ENCODE peak calls at places on chromosomes 5 and 9, in ten cellular contexts. N is tibial artery; S is RWPE1; T is GM23338; C is SK-N-MC; E is effector memory CD4-positive, alpha-beta T cell; F is CD8-positive, alpha-beta memory T cell; Y is CD8-positive, alpha-beta T cell; K is hepatocyte; B is sigmoid colon. P is an unnamed sample.

GRCh38 chr5:59423021-59423420 is 470.5 kb downstream of the PDE4D start:
- DNase-seq in N (no peak), E (no peak), F (no peak), C (no peak), K (no peak), T (no peak), Y (no peak), B (no peak), S (no peak), P (no peak)

GRCh38 chr5:26482817-26483375 is 555.5 kb downstream of the CDH9 start:
- DNase-seq in T (peak), C (no peak), B (no peak), Y (no peak), N (no peak), K (peak), E (no peak), F (no peak), S (peak), P (no peak)

GRCh38 chr5:75051217-75051751 is 1.1 kb downstream of the GCNT4 start:
- DNase-seq in N (no peak), B (no peak), C (no peak), F (no peak), E (no peak), K (peak), Y (no peak), T (peak), S (no peak), P (no peak)

GRCh38 chr9:110996436-110997224 is 41.6 kb downstream of the LPAR1 start:
- DNase-seq in S (no peak), F (no peak), T (no peak), B (peak), E (no peak), K (peak), C (peak), N (peak), Y (no peak), P (no peak)

GRCh38 chr5:124057161-124057814 is 545.3 kb downstream of the CSNK1G3 start:
- DNase-seq in K (peak), T (no peak), Y (no peak), S (peak), C (no peak), N (peak), F (no peak), B (peak), E (no peak), P (peak)

GRCh38 chr5:78360674-78361225 is 333 bp downstream of the SCAMP1 start:
- DNase-seq in Y (peak), K (peak), S (peak), C (no peak), E (peak), B (peak), T (no peak), N (peak), F (peak), P (peak)

GRCh38 chr9:87359958-87360601 is 137.6 kb upstream of the DAPK1 start:
- DNase-seq in N (no peak), T (no peak), Y (no peak), E (no peak), K (no peak), B (no peak), C (no peak), S (no peak), F (no peak), P (no peak)

GRCh38 chr9:107650995-107651394 is 161.4 kb upstream of the KLF4 start:
- DNase-seq in Y (no peak), K (no peak), F (no peak), E (no peak), N (no peak), T (no peak), B (no peak), C (no peak), S (no peak), P (no peak)

GRCh38 chr5:57416246-57416996 is 66.2 kb downstream of the ACTBL2 start:
- DNase-seq in E (no peak), B (no peak), C (peak), S (no peak), F (no peak), N (no peak), K (peak), Y (no peak), T (no peak), P (no peak)

GRCh38 chr9:112033237-112034215 is 136.9 kb downstream of the UGCG start:
- DNase-seq in K (no peak), N (no peak), Y (no peak), S (no peak), C (no peak), F (no peak), B (no peak), E (no peak), T (no peak), P (no peak)

GRCh38 chr5:84343171-84343570 is 41.5 kb downstream of the EDIL3 start:
- DNase-seq in Y (no peak), E (no peak), B (no peak), K (no peak), N (no peak), T (no peak), C (no peak), S (no peak), F (no peak), P (no peak)

GRCh38 chr9:101477736-101478135 is 42.2 kb upstream of the ALDOB start:
- DNase-seq in B (no peak), Y (no peak), C (no peak), T (no peak), S (no peak), E (no peak), F (no peak), K (no peak), N (no peak), P (no peak)

GRCh38 chr9:18071651-18072060 is 402.3 kb upstream of the ADAMTSL1 start:
- DNase-seq in N (no peak), T (no peak), S (no peak), C (no peak), E (no peak), B (no peak), F (no peak), K (no peak), Y (no peak), P (no peak)

GRCh38 chr9:35951736-35952135 is 6.2 kb downstream of the OR2S2 start:
- DNase-seq in C (no peak), B (no peak), K (no peak), T (no peak), F (no peak), N (no peak), S (peak), E (no peak), Y (no peak), P (no peak)

GRCh38 chr5:168291961-168292782 is 727 bp downstream of the WWC1 start:
- DNase-seq in T (peak), N (no peak), F (no peak), E (no peak), K (peak), C (no peak), Y (no peak), B (no peak), S (peak), P (no peak)

GRCh38 chr5:61275841-61276240 is 56.2 kb upstream of the ZSWIM6 start:
- DNase-seq in B (peak), N (peak), E (no peak), F (no peak), S (peak), K (no peak), T (no peak), C (no peak), Y (no peak), P (peak)

GRCh38 chr5:374631-375335 is 53.3 kb downstream of the AHRR start:
- DNase-seq in F (no peak), T (no peak), E (no peak), Y (no peak), N (peak), C (no peak), S (no peak), B (peak), K (no peak), P (no peak)

GRCh38 chr5:174329738-174330137 is 284.2 kb downstream of the NSG2 start:
- DNase-seq in Y (no peak), B (no peak), T (no peak), F (no peak), E (no peak), S (no peak), K (no peak), C (no peak), N (no peak), P (no peak)

GRCh38 chr9:95696701-95697100 is 178.8 kb upstream of the ERCC6L2 start:
- DNase-seq in T (no peak), E (no peak), B (no peak), C (no peak), Y (no peak), S (no peak), N (no peak), F (no peak), K (peak), P (no peak)

GRCh38 chr5:171872666-171873065 is 87.0 kb downstream of the SMIM23 start:
- DNase-seq in K (no peak), N (no peak), S (no peak), E (no peak), Y (no peak), C (no peak), T (no peak), F (no peak), B (no peak), P (no peak)

GRCh38 chr5:105350406-105351140 is 1788.0 kb upstream of the NUDT12 start:
- DNase-seq in Y (no peak), N (no peak), T (no peak), S (no peak), C (no peak), K (no peak), B (no peak), E (no peak), F (no peak), P (no peak)

GRCh38 chr5:138464388-138465287 is 641 bp upstream of the EGR1 start:
- DNase-seq in C (peak), N (peak), B (peak), E (peak), F (peak), Y (peak), S (peak), K (peak), T (peak), P (peak)

GRCh38 chr9:91241909-91242308 is 119.8 kb downstream of the AUH start:
- DNase-seq in F (no peak), N (no peak), Y (no peak), B (no peak), T (no peak), C (no peak), E (no peak), K (no peak), S (no peak), P (no peak)

GRCh38 chr9:4743131-4743875 is 2.3 kb upstream of the AK3 start:
- DNase-seq in C (no peak), E (no peak), Y (no peak), B (no peak), F (no peak), S (peak), T (peak), N (no peak), K (no peak), P (no peak)

GRCh38 chr9:83544002-83544698 is 5.9 kb upstream of the FRMD3 start:
- DNase-seq in F (no peak), N (no peak), E (no peak), B (no peak), T (peak), C (no peak), Y (no peak), K (peak), S (peak), P (no peak)

GRCh38 chr9:35568196-35568595 is 36.9 kb upstream of the TESK1 start:
- DNase-seq in T (no peak), Y (no peak), N (no peak), F (no peak), B (no peak), K (no peak), E (no peak), C (no peak), S (no peak), P (no peak)

GRCh38 chr5:6601271-6601670 is 31.6 kb downstream of the NSUN2 start:
- DNase-seq in Y (no peak), B (no peak), F (no peak), E (no peak), N (no peak), K (no peak), S (no peak), C (no peak), T (no peak), P (no peak)

GRCh38 chr9:16069671-16070586 is 517.1 kb downstream of the CCDC171 start:
- DNase-seq in S (no peak), F (no peak), K (no peak), C (no peak), N (no peak), E (no peak), T (no peak), Y (no peak), B (no peak), P (no peak)

DNA sequence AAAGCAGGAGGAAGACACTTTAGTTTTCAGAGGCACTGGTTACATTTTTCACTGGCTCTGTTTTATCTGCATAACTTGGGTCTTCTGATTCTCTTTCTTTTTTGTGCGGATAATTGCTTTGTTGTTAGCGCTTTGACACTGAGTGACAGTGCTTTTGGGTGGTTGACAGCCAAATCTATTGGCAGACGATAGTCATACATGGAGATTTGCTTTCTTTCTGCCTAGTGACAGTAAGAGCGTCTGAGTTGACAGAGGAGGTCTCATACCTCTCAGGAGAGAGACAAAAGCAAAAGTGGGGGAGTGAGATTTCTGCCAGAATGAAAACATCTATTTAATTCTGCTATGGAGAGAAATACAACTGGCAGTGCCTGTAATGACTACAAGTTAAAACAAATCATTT is 2278.0 kb upstream of the WWC1 start:
- DNase-seq in K (no peak), S (no peak), F (no peak), Y (no peak), N (no peak), C (no peak), B (no peak), T (no peak), E (no peak), P (no peak)
- H3K27ac ChIP-seq in K (no peak), S (no peak), F (no peak), Y (no peak), N (no peak), C (no peak), B (no peak), T (no peak), E (no peak), P (no peak)

GRCh38 chr5:111535879-111536549 is 23.7 kb upstream of the STARD4 start:
- DNase-seq in S (no peak), B (no peak), C (no peak), F (no peak), E (no peak), Y (no peak), T (no peak), N (no peak), K (no peak), P (no peak)

GRCh38 chr5:111532873-111533272 is 20.5 kb upstream of the STARD4 start:
- DNase-seq in C (no peak), Y (no peak), E (no peak), K (no peak), T (no peak), S (no peak), N (no peak), F (no peak), B (no peak), P (no peak)

GRCh38 chr5:111530298-111530740 is 18.0 kb upstream of the STARD4 start:
- DNase-seq in K (peak), Y (peak), T (no peak), F (peak), C (no peak), B (peak), S (peak), N (peak), E (peak), P (peak)
- H3K27ac ChIP-seq in K (peak), Y (peak), T (no peak), F (peak), C (no peak), B (no peak), S (peak), N (no peak), E (peak), P (no peak)

GRCh38 chr9:133125706-133126696 is 5.0 kb upstream of the RALGDS start:
- DNase-seq in B (peak), E (no peak), K (no peak), Y (no peak), C (no peak), T (no peak), F (no peak), N (no peak), S (no peak), P (no peak)

GRCh38 chr9:133128152-133128551 is 7.1 kb upstream of the RALGDS start:
- DNase-seq in C (no peak), F (no peak), K (no peak), N (no peak), B (no peak), T (no peak), E (no peak), Y (no peak), S (no peak), P (no peak)

GRCh38 chr9:133129001-133129799 is 8.2 kb upstream of the RALGDS start:
- DNase-seq in S (no peak), C (no peak), F (peak), E (no peak), N (no peak), Y (no peak), K (no peak), B (no peak), T (no peak), P (no peak)

GRCh38 chr9:133127340-133127981 is 6.4 kb upstream of the RALGDS start:
- DNase-seq in N (no peak), E (peak), F (peak), T (no peak), C (no peak), B (peak), K (no peak), S (peak), Y (peak), P (no peak)

DNA sequence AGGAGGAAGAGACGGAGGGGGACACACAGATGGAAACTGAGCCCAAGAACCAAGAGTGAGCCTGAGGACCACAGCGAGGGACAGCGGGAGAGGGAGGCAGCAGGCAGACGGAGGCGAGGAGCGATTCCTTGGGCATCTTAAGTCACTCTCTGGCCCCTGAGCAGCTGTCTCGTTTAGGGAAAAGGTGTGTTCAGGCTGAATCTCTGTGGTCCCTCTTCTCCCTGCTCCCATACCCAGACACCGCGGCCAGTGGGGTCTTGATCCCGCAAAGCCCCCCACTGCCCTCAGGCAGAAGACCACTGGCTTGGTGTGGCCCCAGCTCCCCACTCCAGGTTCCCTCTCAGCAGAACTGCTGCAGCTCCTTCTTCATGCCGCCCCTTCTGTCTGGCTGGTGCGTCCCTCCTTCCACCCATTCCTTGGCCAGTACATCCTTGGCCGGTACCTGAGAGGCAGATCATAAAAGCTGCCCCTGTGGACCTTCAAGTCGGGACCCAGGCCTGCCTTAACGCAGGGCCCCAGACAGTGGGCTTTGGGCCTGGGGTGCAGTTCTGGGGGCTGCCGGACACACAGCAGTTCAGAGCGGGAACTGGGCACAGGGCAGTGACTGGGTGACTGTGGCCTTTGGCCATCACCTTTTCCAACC is 5.8 kb upstream of the RALGDS start:
- DNase-seq in C (no peak), F (no peak), N (no peak), Y (no peak), T (no peak), K (no peak), S (no peak), B (no peak), E (no peak), P (no peak)
- H3K27ac ChIP-seq in C (no peak), F (peak), N (peak), Y (peak), T (no peak), K (no peak), S (peak), B (peak), E (peak), P (peak)

GRCh38 chr5:43210570-43210969 is 18.5 kb downstream of the NIM1K start:
- DNase-seq in S (no peak), K (no peak), B (no peak), F (no peak), T (no peak), Y (no peak), N (no peak), E (no peak), C (no peak), P (no peak)

GRCh38 chr5:43209060-43209459 is 17.0 kb downstream of the NIM1K start:
- DNase-seq in C (no peak), K (no peak), S (no peak), B (no peak), Y (no peak), E (no peak), F (no peak), T (no peak), N (no peak), P (no peak)

GRCh38 chr5:43207601-43208000 is 15.6 kb downstream of the NIM1K start:
- DNase-seq in F (no peak), Y (no peak), K (no peak), E (no peak), S (no peak), N (no peak), T (no peak), C (no peak), B (no peak), P (no peak)

GRCh38 chr5:43208658-43209057 is 16.6 kb downstream of the NIM1K start:
- DNase-seq in E (no peak), C (no peak), B (no peak), S (no peak), F (no peak), N (no peak), K (no peak), Y (no peak), T (no peak), P (no peak)

DNA sequence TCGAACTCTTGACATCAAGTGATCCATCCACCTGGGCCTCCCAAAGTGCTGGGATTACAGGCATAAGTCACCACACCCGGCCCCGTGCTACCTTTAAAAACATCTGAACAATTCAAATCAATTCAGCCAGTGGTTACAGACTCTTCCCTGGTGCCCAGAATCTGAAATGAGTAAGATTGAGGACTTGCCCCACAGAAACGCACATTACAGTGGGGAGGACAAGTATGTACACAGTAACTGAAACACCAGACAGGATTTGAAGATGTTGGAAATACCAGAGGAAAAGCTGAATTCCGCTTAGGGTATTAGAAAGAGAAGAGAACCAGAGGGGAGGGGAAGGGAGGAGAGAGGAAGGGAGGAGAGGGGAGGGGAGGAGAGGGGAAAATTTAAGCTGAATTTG is 17.8 kb downstream of the NIM1K start:
- DNase-seq in C (no peak), N (no peak), T (no peak), B (no peak), F (no peak), Y (no peak), K (no peak), E (no peak), S (no peak), P (no peak)
- H3K27ac ChIP-seq in C (no peak), N (no peak), T (no peak), B (no peak), F (no peak), Y (no peak), K (no peak), E (no peak), S (no peak), P (no peak)

GRCh38 chr5:10594591-10595210 is 30.8 kb downstream of the ANKRD33B start:
- DNase-seq in E (no peak), B (no peak), Y (no peak), T (no peak), K (no peak), C (no peak), F (no peak), N (peak), S (no peak), P (peak)
- H3K27ac ChIP-seq in E (no peak), B (peak), Y (no peak), T (no peak), K (no peak), C (no peak), F (no peak), N (no peak), S (peak), P (no peak)

P was measured in caudate nucleus.